ENCODE peak calls at places on chromosomes 7 and 10, in four cellular contexts. One of them, this sample, is unnamed.

GRCh38 chr10:75186310-75186709 is 24.3 kb upstream of the VDAC2 start:
- DNase-seq in posterior cingulate gyrus: no peak
- DNase-seq in heart left ventricle: no peak
- DNase-seq in T follicular helper cell: no peak
- DNase-seq in this sample: no peak

GRCh38 chr7:155230169-155230593 is 67.5 kb upstream of the INSIG1 start:
- DNase-seq in posterior cingulate gyrus: peak
- DNase-seq in heart left ventricle: no peak
- DNase-seq in T follicular helper cell: no peak
- DNase-seq in this sample: no peak

GRCh38 chr7:80137410-80137809 is 2.8 kb downstream of the GNAI1 start:
- DNase-seq in posterior cingulate gyrus: no peak
- DNase-seq in heart left ventricle: no peak
- DNase-seq in T follicular helper cell: no peak
- DNase-seq in this sample: no peak

GRCh38 chr7:114082934-114083647 is 164.3 kb upstream of the PPP1R3A start:
- DNase-seq in posterior cingulate gyrus: no peak
- DNase-seq in heart left ventricle: peak
- DNase-seq in T follicular helper cell: no peak
- DNase-seq in this sample: no peak

GRCh38 chr7:134798155-134798554 is 18.7 kb downstream of the CALD1 start:
- DNase-seq in posterior cingulate gyrus: no peak
- DNase-seq in heart left ventricle: no peak
- DNase-seq in T follicular helper cell: no peak
- DNase-seq in this sample: no peak

GRCh38 chr7:132035517-132036362 is 479.3 kb upstream of the PODXL start:
- DNase-seq in posterior cingulate gyrus: no peak
- DNase-seq in heart left ventricle: no peak
- DNase-seq in T follicular helper cell: no peak
- DNase-seq in this sample: no peak

GRCh38 chr7:134847834-134848233 is 68.4 kb downstream of the CALD1 start:
- DNase-seq in posterior cingulate gyrus: no peak
- DNase-seq in heart left ventricle: no peak
- DNase-seq in T follicular helper cell: no peak
- DNase-seq in this sample: no peak

GRCh38 chr7:27156508-27156898 is at the start of gene HOXA7:
- DNase-seq in posterior cingulate gyrus: no peak
- DNase-seq in heart left ventricle: no peak
- DNase-seq in T follicular helper cell: no peak
- DNase-seq in this sample: peak

GRCh38 chr10:110822065-110822707 is 49.5 kb upstream of the PDCD4 start:
- DNase-seq in posterior cingulate gyrus: no peak
- DNase-seq in heart left ventricle: no peak
- DNase-seq in T follicular helper cell: no peak
- DNase-seq in this sample: no peak

GRCh38 chr7:2639994-2640830 is 8.4 kb downstream of the TTYH3 start:
- DNase-seq in posterior cingulate gyrus: no peak
- DNase-seq in heart left ventricle: no peak
- DNase-seq in T follicular helper cell: no peak
- DNase-seq in this sample: no peak

GRCh38 chr10:11255796-11256444 is 238.2 kb downstream of the CELF2 start:
- DNase-seq in posterior cingulate gyrus: no peak
- DNase-seq in heart left ventricle: no peak
- DNase-seq in T follicular helper cell: no peak
- DNase-seq in this sample: no peak

GRCh38 chr10:122310311-122311050 is 39.4 kb downstream of the BTBD16 start:
- DNase-seq in posterior cingulate gyrus: no peak
- DNase-seq in heart left ventricle: no peak
- DNase-seq in T follicular helper cell: no peak
- DNase-seq in this sample: no peak

GRCh38 chr10:6035101-6035834 is 26.9 kb downstream of the IL2RA start:
- DNase-seq in posterior cingulate gyrus: no peak
- DNase-seq in heart left ventricle: no peak
- DNase-seq in T follicular helper cell: no peak
- DNase-seq in this sample: no peak

GRCh38 chr7:114083714-114084113 is 164.9 kb upstream of the PPP1R3A start:
- DNase-seq in posterior cingulate gyrus: no peak
- DNase-seq in heart left ventricle: no peak
- DNase-seq in T follicular helper cell: no peak
- DNase-seq in this sample: no peak

GRCh38 chr10:128714240-128714639 is 588.0 kb upstream of the MKI67 start:
- DNase-seq in posterior cingulate gyrus: no peak
- DNase-seq in heart left ventricle: no peak
- DNase-seq in T follicular helper cell: no peak
- DNase-seq in this sample: no peak

GRCh38 chr10:3982746-3983442 is 197.9 kb upstream of the KLF6 start:
- DNase-seq in posterior cingulate gyrus: no peak
- DNase-seq in heart left ventricle: no peak
- DNase-seq in T follicular helper cell: no peak
- DNase-seq in this sample: no peak

GRCh38 chr10:19945275-19945674 is 129.0 kb downstream of the PLXDC2 start:
- DNase-seq in posterior cingulate gyrus: no peak
- DNase-seq in heart left ventricle: peak
- DNase-seq in T follicular helper cell: no peak
- DNase-seq in this sample: no peak

GRCh38 chr7:90788057-90788456 is 191.9 kb downstream of the CDK14 start:
- DNase-seq in posterior cingulate gyrus: no peak
- DNase-seq in heart left ventricle: peak
- DNase-seq in T follicular helper cell: no peak
- DNase-seq in this sample: no peak

GRCh38 chr10:74888947-74889661 is 62.7 kb downstream of the KAT6B start:
- DNase-seq in posterior cingulate gyrus: no peak
- DNase-seq in heart left ventricle: no peak
- DNase-seq in T follicular helper cell: no peak
- DNase-seq in this sample: no peak

This sample was measured in NK-92 treated with Interleukin-12 subunit alpha and Interleukin-12 subunit beta, amount 100 ng/mL, for 24 hours.